ENCODE peak calls at places on chromosomes 2 and 18, in five cellular contexts. X is dorsolateral prefrontal cortex, T is stomach, E is hepatocyte, R is spleen. H is an unnamed sample.
A peak's percentile ranks its signal among the peaks of the same experiment; 100 is the strongest.

GRCh38 chr2:240935101-240935876 is 29.2 kb downstream of the CROCC2 start:
- DNase-seq in X (peak; percentile 9), T (peak; percentile 19), E (no peak), R (peak; percentile 69), H (peak; percentile 44)

GRCh38 chr2:144938308-144938709 is 418.4 kb upstream of the ZEB2 start:
- DNase-seq in X (no peak), T (no peak), E (peak; percentile 49), R (no peak), H (no peak)

GRCh38 chr2:178874529-178875240 is 67.5 kb upstream of the TTN start:
- DNase-seq in X (no peak), T (no peak), E (no peak), R (no peak), H (no peak)

GRCh38 chr2:47236503-47237215 is 81.6 kb upstream of the STPG4 start:
- DNase-seq in X (no peak), T (no peak), E (peak; percentile 3), R (no peak), H (no peak)

GRCh38 chr2:43027496-43027895 is 198.9 kb downstream of the ZFP36L2 start:
- DNase-seq in X (no peak), T (no peak), E (no peak), R (peak; percentile 31), H (no peak)

GRCh38 chr2:238835726-238836301 is 12.1 kb upstream of the TWIST2 start:
- DNase-seq in X (no peak), T (no peak), E (no peak), R (no peak), H (peak; percentile 77)

GRCh38 chr18:48656582-48656981 is 117.8 kb downstream of the CTIF start:
- DNase-seq in X (no peak), T (no peak), E (no peak), R (no peak), H (no peak)

GRCh38 chr2:235605306-235605998 is 111.6 kb downstream of the AGAP1 start:
- DNase-seq in X (peak; percentile 92), T (peak; percentile 50), E (peak; percentile 83), R (no peak), H (peak; percentile 75)

GRCh38 chr2:8242734-8243133 is 439.1 kb upstream of the ID2 start:
- DNase-seq in X (no peak), T (no peak), E (no peak), R (no peak), H (peak; percentile 1)

GRCh38 chr18:79481041-79481790 is 85.5 kb downstream of the NFATC1 start:
- DNase-seq in X (no peak), T (no peak), E (no peak), R (peak; percentile 67), H (no peak)

GRCh38 chr18:31498450-31499156 is 626 bp downstream of the DSG2 start:
- DNase-seq in X (no peak), T (no peak), E (no peak), R (no peak), H (no peak)

GRCh38 chr2:106869512-106870276 is 16.3 kb downstream of the ST6GAL2 start:
- DNase-seq in X (no peak), T (no peak), E (no peak), R (no peak), H (peak; percentile 77)

GRCh38 chr18:46434629-46435028 is 222.4 kb downstream of the LOXHD1 start:
- DNase-seq in X (no peak), T (no peak), E (no peak), R (no peak), H (no peak)

GRCh38 chr2:42307180-42307579 is 53.8 kb downstream of the COX7A2L start:
- DNase-seq in X (no peak), T (no peak), E (no peak), R (no peak), H (no peak)

GRCh38 chr2:110105608-110106467 is 9.8 kb downstream of the MALL start:
- DNase-seq in X (no peak), T (no peak), E (peak; percentile 69), R (no peak), H (peak; percentile 10)

GRCh38 chr18:55981712-55982475 is 393.9 kb upstream of the TCF4 start:
- DNase-seq in X (no peak), T (no peak), E (no peak), R (no peak), H (no peak)
- H3K4me3 ChIP-seq in X (no peak overlapping the region), T (no peak overlapping the region), E (no peak overlapping the region), R (no peak overlapping the region), H (no peak overlapping the region)

GRCh38 chr2:102975996-102976636 is 214.3 kb downstream of the TMEM182 start:
- DNase-seq in X (peak; percentile 49), T (no peak), E (peak; percentile 76), R (no peak), H (peak; percentile 89)

GRCh38 chr2:102968375-102968774 is 206.5 kb downstream of the TMEM182 start:
- DNase-seq in X (no peak), T (no peak), E (no peak), R (no peak), H (no peak)

GRCh38 chr2:102967451-102967850 is 205.6 kb downstream of the TMEM182 start:
- DNase-seq in X (no peak), T (no peak), E (no peak), R (no peak), H (no peak)

GRCh38 chr2:102977462-102977861 is 215.6 kb downstream of the TMEM182 start:
- DNase-seq in X (no peak), T (no peak), E (no peak), R (no peak), H (no peak)

GRCh38 chr2:102971661-102972060 is 209.8 kb downstream of the TMEM182 start:
- DNase-seq in X (no peak), T (no peak), E (no peak), R (no peak), H (no peak)
- TF ChIP-seq CTCF in X (no peak), T (no peak), E (no peak), R (no peak), H (no peak)

GRCh38 chr2:25342372-25343186 is 854 bp upstream of the DNMT3A start:
- DNase-seq in X (peak; percentile 63), T (peak; percentile 82), E (peak; percentile 96), R (peak; percentile 96), H (peak; percentile 98)
- H3K27ac ChIP-seq in X (peak overlapping the region; percentile 92), T (peak overlapping the region; percentile 76), E (peak overlapping the region; percentile 83), R (peak overlapping the region; percentile 83), H (no peak overlapping the region)

GRCh38 chr18:59264136-59264571 is 9.1 kb downstream of the RAX start:
- DNase-seq in X (no peak), T (no peak), E (no peak), R (no peak), H (peak; percentile 80)
- H3K4me3 ChIP-seq in X (no peak overlapping the region), T (no peak overlapping the region), E (no peak overlapping the region), R (no peak overlapping the region), H (no peak overlapping the region)

DNA sequence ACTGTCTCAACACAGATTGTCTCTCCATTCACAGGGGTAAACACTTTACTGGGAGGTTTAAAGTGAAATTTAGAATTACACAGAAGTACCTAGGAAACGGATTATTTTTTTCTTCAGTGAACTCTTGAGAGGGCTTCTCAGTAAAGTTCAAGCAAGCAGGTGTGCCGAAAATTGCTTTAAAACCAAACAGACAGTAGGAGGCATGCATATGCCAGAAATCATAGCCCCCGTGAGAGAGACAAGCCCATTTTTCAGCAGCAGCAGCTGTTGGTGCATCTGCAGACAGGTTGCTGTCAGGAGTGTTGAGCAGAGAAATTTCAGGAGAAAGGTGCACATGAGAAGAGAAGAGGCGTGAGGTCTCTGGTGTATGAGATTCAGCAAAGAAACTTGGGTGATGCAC is 2115.5 kb upstream of the CELF4 start:
- DNase-seq in X (no peak), T (no peak), E (no peak), R (no peak), H (no peak)
- TF ChIP-seq CTCF in X (no peak), T (no peak), E (no peak), R (no peak), H (no peak)

GRCh38 chr2:44351088-44351487 is 10.2 kb downstream of the PREPL start:
- DNase-seq in X (no peak), T (no peak), E (no peak), R (no peak), H (no peak)
- H3K27ac ChIP-seq in X (no peak overlapping the region), T (peak overlapping the region; percentile 7), E (no peak overlapping the region), R (no peak overlapping the region), H (no peak overlapping the region)

DNA sequence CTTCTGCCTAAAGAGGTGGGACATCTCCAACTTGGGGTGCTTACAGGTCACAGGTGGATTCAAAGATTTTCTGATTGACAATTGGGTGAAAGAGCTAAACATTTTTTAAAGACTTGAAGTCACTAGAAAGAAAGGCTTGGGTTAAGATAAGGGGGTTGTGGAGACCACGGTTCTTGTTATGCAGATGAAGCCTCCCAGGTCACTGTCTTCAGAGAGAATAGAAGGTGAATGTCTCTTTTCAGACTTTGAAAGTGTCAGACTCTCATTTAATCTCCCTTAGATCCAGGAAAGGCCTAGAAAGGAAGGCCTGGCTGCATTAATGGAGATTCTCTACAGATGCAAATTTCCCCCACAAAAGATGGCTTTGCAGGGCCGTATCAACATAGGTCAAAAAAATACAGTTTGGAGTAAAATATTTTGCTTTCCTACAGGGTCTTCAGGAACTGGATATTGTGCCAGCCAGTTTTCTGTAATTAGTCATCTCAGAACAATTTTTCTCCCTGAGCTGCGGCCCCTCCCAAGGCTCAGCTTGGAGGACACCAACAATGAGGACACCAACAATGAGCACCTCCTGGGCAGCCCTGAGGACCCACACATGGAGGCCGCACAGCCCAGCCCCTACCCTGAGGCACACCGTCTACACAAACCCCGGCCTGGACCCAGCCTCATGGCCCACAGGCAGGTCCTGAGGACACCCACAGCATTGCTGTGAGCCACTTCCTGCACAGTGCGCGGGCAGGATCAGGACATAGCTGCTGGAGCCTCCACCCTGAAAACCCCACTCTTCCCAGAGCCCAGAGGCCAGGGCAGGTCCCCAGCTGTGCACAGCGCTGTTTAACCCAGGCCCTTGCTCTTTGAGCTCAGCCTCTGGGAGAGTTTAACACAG is 194.1 kb downstream of the RTP5 start:
- DNase-seq in X (no peak), T (no peak), E (no peak), R (peak; percentile 59), H (peak; percentile 47)
- H3K4me3 ChIP-seq in X (no peak overlapping the region), T (no peak overlapping the region), E (no peak overlapping the region), R (no peak overlapping the region), H (no peak overlapping the region)

DNA sequence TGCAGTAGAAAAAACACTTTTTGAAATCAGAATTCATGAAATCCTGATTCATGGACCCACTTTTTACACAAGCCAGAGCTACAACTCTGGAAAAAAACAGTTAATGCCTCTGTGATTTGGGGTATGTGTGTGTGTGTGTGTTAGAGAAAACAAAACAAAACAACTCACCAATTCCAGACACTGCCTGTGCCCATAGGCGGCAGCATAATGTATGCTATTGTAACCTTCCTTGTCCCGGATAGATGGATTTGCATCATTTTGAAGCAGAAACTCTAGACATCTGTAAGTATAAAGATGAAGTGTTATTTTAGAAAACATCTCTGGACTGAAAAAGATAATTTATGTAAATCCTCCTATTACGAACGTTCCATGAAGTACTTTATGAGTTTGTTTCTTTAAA is 152.0 kb upstream of the PGAP1 start:
- DNase-seq in X (peak; percentile 61), T (no peak), E (no peak), R (no peak), H (no peak)
- TF ChIP-seq CTCF in X (peak; percentile 62), T (no peak), E (no peak), R (no peak), H (no peak)